ENCODE peak calls at places on chromosome 18, in six cellular contexts. One of them, this sample, is unnamed.

GRCh38 chr18:59228361-59228760 is 8.4 kb downstream of the GRP start:
- DNase-seq in activated CD4-positive, CD25-positive, alpha-beta regulatory T cell treated with anti-CD3 and anti-CD28 coated beads, Interleukin-2, amount 50 U/mL, for 16 hours: no peak
- DNase-seq in coronary artery: no peak
- DNase-seq in fibroblast of mammary gland: peak
- DNase-seq in body of pancreas: no peak
- DNase-seq in HT-29: no peak
- DNase-seq in this sample: peak

GRCh38 chr18:28267878-28268625 is 91.1 kb upstream of the CDH2 start:
- DNase-seq in fibroblast of mammary gland: peak
- DNase-seq in body of pancreas: no peak
- DNase-seq in activated CD4-positive, CD25-positive, alpha-beta regulatory T cell treated with anti-CD3 and anti-CD28 coated beads, Interleukin-2, amount 50 U/mL, for 16 hours: no peak
- DNase-seq in HT-29: no peak
- DNase-seq in coronary artery: no peak
- DNase-seq in this sample: peak

GRCh38 chr18:35032113-35032512 is 9.1 kb upstream of the MAPRE2 start:
- DNase-seq in body of pancreas: no peak
- DNase-seq in coronary artery: no peak
- DNase-seq in activated CD4-positive, CD25-positive, alpha-beta regulatory T cell treated with anti-CD3 and anti-CD28 coated beads, Interleukin-2, amount 50 U/mL, for 16 hours: no peak
- DNase-seq in HT-29: no peak
- DNase-seq in fibroblast of mammary gland: no peak
- DNase-seq in this sample: no peak

GRCh38 chr18:40841473-40841872 is 1113.6 kb upstream of the PIK3C3 start:
- DNase-seq in coronary artery: no peak
- DNase-seq in activated CD4-positive, CD25-positive, alpha-beta regulatory T cell treated with anti-CD3 and anti-CD28 coated beads, Interleukin-2, amount 50 U/mL, for 16 hours: no peak
- DNase-seq in HT-29: no peak
- DNase-seq in fibroblast of mammary gland: peak
- DNase-seq in body of pancreas: no peak
- DNase-seq in this sample: peak

GRCh38 chr18:1002653-1003178 is 98.0 kb downstream of the ADCYAP1 start:
- DNase-seq in activated CD4-positive, CD25-positive, alpha-beta regulatory T cell treated with anti-CD3 and anti-CD28 coated beads, Interleukin-2, amount 50 U/mL, for 16 hours: no peak
- DNase-seq in fibroblast of mammary gland: peak
- DNase-seq in coronary artery: no peak
- DNase-seq in body of pancreas: no peak
- DNase-seq in HT-29: no peak
- DNase-seq in this sample: peak

GRCh38 chr18:8391068-8391467 is 218.2 kb upstream of the RAB12 start:
- DNase-seq in HT-29: no peak
- DNase-seq in coronary artery: no peak
- DNase-seq in activated CD4-positive, CD25-positive, alpha-beta regulatory T cell treated with anti-CD3 and anti-CD28 coated beads, Interleukin-2, amount 50 U/mL, for 16 hours: no peak
- DNase-seq in fibroblast of mammary gland: no peak
- DNase-seq in body of pancreas: no peak
- DNase-seq in this sample: no peak

GRCh38 chr18:5197461-5197860 is 404 bp upstream of the AKAIN1 start:
- DNase-seq in body of pancreas: no peak
- DNase-seq in HT-29: no peak
- DNase-seq in fibroblast of mammary gland: no peak
- DNase-seq in activated CD4-positive, CD25-positive, alpha-beta regulatory T cell treated with anti-CD3 and anti-CD28 coated beads, Interleukin-2, amount 50 U/mL, for 16 hours: no peak
- DNase-seq in coronary artery: no peak
- DNase-seq in this sample: no peak

GRCh38 chr18:59263566-59264135 is 9.6 kb downstream of the RAX start:
- DNase-seq in fibroblast of mammary gland: peak
- DNase-seq in body of pancreas: no peak
- DNase-seq in HT-29: peak
- DNase-seq in coronary artery: no peak
- DNase-seq in activated CD4-positive, CD25-positive, alpha-beta regulatory T cell treated with anti-CD3 and anti-CD28 coated beads, Interleukin-2, amount 50 U/mL, for 16 hours: no peak
- DNase-seq in this sample: no peak